ENCODE peak calls at places on chromosomes 16 and 17, in four cellular contexts. One of them, this sample, is unnamed. For H3K27me3, the result is how much of the 10 kb centered on the place peaks cover.

GRCh38 chr16:85354623-85355514 is 242.6 kb upstream of the CIBAR2 start:
- DNase-seq in GM12878: no peak
- DNase-seq in H1: no peak
- DNase-seq in HepG2: no peak
- DNase-seq in this sample: no peak

GRCh38 chr17:75487351-75488070 is 27.8 kb downstream of the CASKIN2 start:
- DNase-seq in GM12878: no peak
- DNase-seq in H1: no peak
- DNase-seq in HepG2: no peak
- DNase-seq in this sample: no peak

GRCh38 chr17:40419559-40420331 is 2.0 kb upstream of the TOP2A start:
- DNase-seq in GM12878: no peak
- DNase-seq in H1: no peak
- DNase-seq in HepG2: peak
- DNase-seq in this sample: no peak

GRCh38 chr17:7893226-7893880 is 4.8 kb downstream of the CHD3 start:
- DNase-seq in GM12878: no peak
- DNase-seq in H1: no peak
- DNase-seq in HepG2: no peak
- DNase-seq in this sample: no peak

GRCh38 chr17:63988741-63989621 is 9.2 kb upstream of the PRR29 start:
- DNase-seq in GM12878: no peak
- DNase-seq in H1: peak
- DNase-seq in HepG2: no peak
- DNase-seq in this sample: no peak

GRCh38 chr17:40159456-40159855 is 17.8 kb upstream of the RAPGEFL1 start:
- DNase-seq in GM12878: no peak
- DNase-seq in H1: no peak
- DNase-seq in HepG2: no peak
- DNase-seq in this sample: no peak

GRCh38 chr16:29809850-29810698 is 1.9 kb upstream of the PRRT2 start:
- DNase-seq in GM12878: no peak
- DNase-seq in H1: no peak
- DNase-seq in HepG2: no peak
- DNase-seq in this sample: no peak

GRCh38 chr17:74283371-74283673 is 9.3 kb downstream of the DNAI2 start:
- DNase-seq in GM12878: no peak
- DNase-seq in H1: no peak
- DNase-seq in HepG2: no peak
- DNase-seq in this sample: no peak

GRCh38 chr17:82414548-82415281 is 3.4 kb upstream of the HEXD start:
- DNase-seq in GM12878: no peak
- DNase-seq in H1: peak
- DNase-seq in HepG2: peak
- DNase-seq in this sample: peak

GRCh38 chr17:30271102-30271501 is 20.6 kb downstream of the BLMH start:
- DNase-seq in GM12878: no peak
- DNase-seq in H1: no peak
- DNase-seq in HepG2: no peak
- DNase-seq in this sample: no peak

GRCh38 chr17:19771971-19772630 is 24.0 kb upstream of the ALDH3A1 start:
- DNase-seq in GM12878: no peak
- DNase-seq in H1: no peak
- DNase-seq in HepG2: no peak
- DNase-seq in this sample: no peak

GRCh38 chr16:77376358-77376757 is 58.5 kb downstream of the ADAMTS18 start:
- DNase-seq in GM12878: no peak
- DNase-seq in H1: peak
- DNase-seq in HepG2: no peak
- DNase-seq in this sample: no peak

GRCh38 chr17:39591958-39592954 is 15.5 kb downstream of the NEUROD2 start:
- DNase-seq in GM12878: no peak
- DNase-seq in H1: peak
- DNase-seq in HepG2: peak
- DNase-seq in this sample: peak

GRCh38 chr16:78094166-78094565 is 5.3 kb upstream of the WWOX start:
- DNase-seq in GM12878: no peak
- DNase-seq in H1: no peak
- DNase-seq in HepG2: no peak
- DNase-seq in this sample: no peak

GRCh38 chr17:50661795-50662391 is 27.2 kb downstream of the ABCC3 start:
- DNase-seq in GM12878: no peak
- DNase-seq in H1: no peak
- DNase-seq in HepG2: peak
- DNase-seq in this sample: no peak

GRCh38 chr16:65441501-65441900 is 319.6 kb upstream of the CDH11 start:
- DNase-seq in GM12878: no peak
- DNase-seq in H1: no peak
- DNase-seq in HepG2: no peak
- DNase-seq in this sample: no peak

GRCh38 chr17:48841395-48841831 is 10.6 kb downstream of the CALCOCO2 start:
- DNase-seq in GM12878: peak
- DNase-seq in H1: no peak
- DNase-seq in HepG2: no peak
- DNase-seq in this sample: no peak

GRCh38 chr17:31508310-31509094 is 117.0 kb downstream of the RAB11FIP4 start:
- DNase-seq in GM12878: peak
- DNase-seq in H1: no peak
- DNase-seq in HepG2: peak
- DNase-seq in this sample: no peak

GRCh38 chr17:72556944-72557826 is 436.4 kb downstream of the SOX9 start:
- DNase-seq in GM12878: no peak
- DNase-seq in H1: peak
- DNase-seq in HepG2: peak
- DNase-seq in this sample: peak

GRCh38 chr17:17994271-17994670 is 21.6 kb downstream of the DRC3 start:
- DNase-seq in GM12878: no peak
- DNase-seq in H1: peak
- DNase-seq in HepG2: peak
- DNase-seq in this sample: peak

GRCh38 chr16:72876221-72876620 is 171.7 kb downstream of the ZFHX3 start:
- DNase-seq in GM12878: peak
- DNase-seq in H1: no peak
- DNase-seq in HepG2: no peak
- DNase-seq in this sample: no peak

GRCh38 chr16:54594646-54595381 is 308.2 kb upstream of the IRX3 start:
- DNase-seq in GM12878: no peak
- DNase-seq in H1: no peak
- DNase-seq in HepG2: no peak
- DNase-seq in this sample: no peak
- TF ChIP-seq SUZ12 in GM12878: no peak
- TF ChIP-seq SUZ12 in H1: no peak
- TF ChIP-seq SUZ12 in HepG2: no peak
- TF ChIP-seq SUZ12 in this sample: no peak

GRCh38 chr17:70050192-70050591 is 24.8 kb upstream of the KCNJ16 start:
- DNase-seq in GM12878: no peak
- DNase-seq in H1: no peak
- DNase-seq in HepG2: no peak
- DNase-seq in this sample: no peak
- TF ChIP-seq YY1 in GM12878: no peak
- TF ChIP-seq YY1 in H1: no peak
- TF ChIP-seq YY1 in HepG2: no peak
- TF ChIP-seq YY1 in this sample: no peak

DNA sequence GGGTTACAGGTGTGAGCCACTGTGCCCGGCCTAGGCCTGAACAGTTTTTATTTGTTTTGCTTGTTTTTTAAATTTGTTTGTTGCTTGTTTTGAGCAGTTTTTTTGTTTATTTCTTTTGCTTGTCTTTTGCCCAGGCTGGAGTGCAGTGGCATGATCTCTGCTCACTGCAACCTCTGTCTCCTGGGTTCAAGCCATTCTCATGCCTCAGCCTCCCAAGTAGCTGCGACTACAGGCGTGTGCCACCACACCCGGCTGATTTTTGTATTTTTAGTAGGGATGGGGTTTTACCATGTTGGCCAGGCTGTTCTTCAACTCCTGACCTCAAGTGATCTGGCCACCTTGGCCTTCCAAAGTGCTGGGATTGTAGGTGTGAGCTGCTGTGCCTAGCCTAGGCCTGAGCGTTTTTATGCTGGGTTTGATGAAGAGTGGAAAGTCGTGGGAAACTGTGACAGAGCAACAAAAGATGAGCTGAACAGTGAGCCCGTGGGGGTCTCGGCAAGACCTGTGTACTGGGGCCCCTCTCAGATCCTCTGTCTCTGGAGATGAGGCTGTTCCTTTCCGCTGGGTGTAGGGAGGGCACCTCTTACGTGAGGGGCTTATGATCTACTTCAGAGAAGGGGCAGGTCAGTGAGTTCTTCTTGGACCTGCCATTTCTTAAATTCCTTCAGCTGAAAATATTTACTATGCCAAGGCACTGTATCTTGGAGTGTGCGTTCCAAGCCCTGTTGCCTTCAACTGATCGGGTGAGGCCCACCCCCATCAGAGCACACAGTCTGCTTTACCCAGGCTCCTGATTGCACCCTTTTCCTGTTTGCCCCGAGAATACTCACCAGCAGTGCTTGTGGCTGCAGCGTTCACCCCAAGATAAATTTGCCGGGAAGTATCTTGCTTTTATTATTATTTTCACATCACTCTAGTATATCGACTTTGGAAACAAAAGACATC is 322.1 kb downstream of the SEC14L1 start:
- DNase-seq in GM12878: no peak
- DNase-seq in H1: no peak
- DNase-seq in HepG2: no peak
- DNase-seq in this sample: no peak
- H3K27me3 ChIP-seq in GM12878: under half
- H3K27me3 ChIP-seq in H1: under half
- H3K27me3 ChIP-seq in HepG2: under half
- H3K27me3 ChIP-seq in this sample: under half

DNA sequence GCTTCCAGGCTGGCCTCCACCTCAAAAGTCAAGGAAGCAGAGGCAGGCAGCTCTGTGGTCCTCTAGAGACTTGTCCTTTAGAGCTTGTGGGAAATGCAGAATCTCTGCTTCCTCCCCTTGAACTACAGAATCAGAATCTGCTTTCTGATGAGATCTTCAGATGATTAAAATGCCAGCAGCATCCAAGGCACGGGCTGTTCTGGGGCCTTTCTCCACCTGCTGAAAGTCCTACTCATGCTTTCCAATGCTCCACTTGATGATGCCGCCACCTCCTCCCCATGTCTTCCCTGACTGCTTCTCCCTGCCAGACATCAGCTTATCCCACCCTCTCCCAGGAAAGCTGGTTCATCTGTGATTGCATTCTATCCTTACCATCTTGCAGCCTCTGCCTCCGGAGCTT is 33.3 kb downstream of the CMTM3 start:
- DNase-seq in GM12878: no peak
- DNase-seq in H1: no peak
- DNase-seq in HepG2: no peak
- DNase-seq in this sample: no peak
- TF ChIP-seq SUZ12 in GM12878: no peak
- TF ChIP-seq SUZ12 in H1: no peak
- TF ChIP-seq SUZ12 in HepG2: no peak
- TF ChIP-seq SUZ12 in this sample: no peak

GRCh38 chr17:77287432-77288068 is 146.8 kb downstream of the SEC14L1 start:
- DNase-seq in GM12878: no peak
- DNase-seq in H1: no peak
- DNase-seq in HepG2: peak
- DNase-seq in this sample: no peak

GRCh38 chr17:77285594-77286390 is 145.0 kb downstream of the SEC14L1 start:
- DNase-seq in GM12878: no peak
- DNase-seq in H1: no peak
- DNase-seq in HepG2: peak
- DNase-seq in this sample: no peak

GRCh38 chr17:77286391-77286640 is 145.5 kb downstream of the SEC14L1 start:
- DNase-seq in GM12878: no peak
- DNase-seq in H1: no peak
- DNase-seq in HepG2: no peak
- DNase-seq in this sample: no peak

GRCh38 chr17:77288115-77288619 is 147.4 kb downstream of the SEC14L1 start:
- DNase-seq in GM12878: no peak
- DNase-seq in H1: no peak
- DNase-seq in HepG2: no peak
- DNase-seq in this sample: no peak

GRCh38 chr17:77286641-77287431 is 146.1 kb downstream of the SEC14L1 start:
- DNase-seq in GM12878: no peak
- DNase-seq in H1: no peak
- DNase-seq in HepG2: peak
- DNase-seq in this sample: no peak
- TF ChIP-seq YY1 in GM12878: no peak
- TF ChIP-seq YY1 in H1: no peak
- TF ChIP-seq YY1 in HepG2: peak
- TF ChIP-seq YY1 in this sample: no peak

GRCh38 chr16:3007957-3008748 is 4.6 kb upstream of the CLDN9 start:
- DNase-seq in GM12878: no peak
- DNase-seq in H1: peak
- DNase-seq in HepG2: no peak
- DNase-seq in this sample: peak
- H3K27me3 ChIP-seq in GM12878: under half
- H3K27me3 ChIP-seq in H1: under half
- H3K27me3 ChIP-seq in HepG2: under half
- H3K27me3 ChIP-seq in this sample: under half

GRCh38 chr16:28298511-28298878 is 6.2 kb downstream of the SBK1 start:
- DNase-seq in GM12878: no peak
- DNase-seq in H1: no peak
- DNase-seq in HepG2: no peak
- DNase-seq in this sample: no peak
- TF ChIP-seq SUZ12 in GM12878: no peak
- TF ChIP-seq SUZ12 in H1: no peak
- TF ChIP-seq SUZ12 in HepG2: no peak
- TF ChIP-seq SUZ12 in this sample: no peak

GRCh38 chr17:4548721-4549531 is 6.3 kb downstream of the MYBBP1A start:
- DNase-seq in GM12878: no peak
- DNase-seq in H1: no peak
- DNase-seq in HepG2: no peak
- DNase-seq in this sample: no peak
- TF ChIP-seq YY1 in GM12878: no peak
- TF ChIP-seq YY1 in H1: no peak
- TF ChIP-seq YY1 in HepG2: no peak
- TF ChIP-seq YY1 in this sample: no peak

GRCh38 chr17:37659887-37660286 is 16.6 kb upstream of the DDX52 start:
- DNase-seq in GM12878: no peak
- DNase-seq in H1: no peak
- DNase-seq in HepG2: no peak
- DNase-seq in this sample: no peak
- H3K27me3 ChIP-seq in GM12878: under half
- H3K27me3 ChIP-seq in H1: under half
- H3K27me3 ChIP-seq in HepG2: under half
- H3K27me3 ChIP-seq in this sample: under half

GRCh38 chr16:71421911-71422310 is 19.9 kb downstream of the TLE7 start:
- DNase-seq in GM12878: no peak
- DNase-seq in H1: peak
- DNase-seq in HepG2: peak
- DNase-seq in this sample: no peak
- TF ChIP-seq SUZ12 in GM12878: no peak
- TF ChIP-seq SUZ12 in H1: no peak
- TF ChIP-seq SUZ12 in HepG2: no peak
- TF ChIP-seq SUZ12 in this sample: no peak